ENCODE peak calls at places on chromosome 4, in nine cellular contexts. Y is IMR-90, E is cardiac fibroblast, T is vagina, P is colonic mucosa, C is adrenal gland, G is right lobe of liver, V is lower lobe of right lung, L is A549. Z is an unnamed sample.

GRCh38 chr4:167282171-167282864 is 48.0 kb upstream of the SPOCK3 start:
- DNase-seq in Y (no peak), E (peak; percentile 75), T (no peak), P (no peak), C (no peak), G (no peak), V (no peak), L (peak; percentile 3), Z (no peak)

GRCh38 chr4:3440979-3441500 is 728 bp upstream of the HGFAC start:
- DNase-seq in Y (no peak), E (peak; percentile 24), T (no peak), P (no peak), C (no peak), G (no peak), V (no peak), L (no peak), Z (peak; percentile 24)

GRCh38 chr4:729336-730315 is 24.0 kb downstream of the PCGF3 start:
- DNase-seq in Y (no peak), E (no peak), T (no peak), P (no peak), C (no peak), G (no peak), V (no peak), L (no peak), Z (no peak)

GRCh38 chr4:26039950-26040349 is 125.9 kb downstream of the SMIM20 start:
- DNase-seq in Y (peak; percentile 31), E (peak; percentile 40), T (no peak), P (peak; percentile 36), C (no peak), G (no peak), V (no peak), L (no peak), Z (no peak)

GRCh38 chr4:134531013-134531412 is 329.4 kb upstream of the PABPC4L start:
- DNase-seq in Y (no peak), E (no peak), T (no peak), P (no peak), C (no peak), G (no peak), V (no peak), L (no peak), Z (no peak)

GRCh38 chr4:137576437-137576836 is 44.1 kb upstream of the PCDH18 start:
- DNase-seq in Y (peak; percentile 4), E (peak; percentile 38), T (no peak), P (no peak), C (no peak), G (no peak), V (no peak), L (no peak), Z (no peak)

GRCh38 chr4:8351931-8352367 is 82.4 kb downstream of the HTRA3 start:
- DNase-seq in Y (peak; percentile 39), E (peak; percentile 16), T (no peak), P (no peak), C (no peak), G (no peak), V (no peak), L (peak; percentile 31), Z (peak; percentile 90)

GRCh38 chr4:149645790-149646189 is 169.9 kb downstream of the IQCM start:
- DNase-seq in Y (no peak), E (no peak), T (no peak), P (no peak), C (no peak), G (no peak), V (no peak), L (no peak), Z (peak; percentile 1)

GRCh38 chr4:21507439-21507838 is 441.1 kb downstream of the KCNIP4 start:
- DNase-seq in Y (no peak), E (peak; percentile 33), T (no peak), P (no peak), C (no peak), G (no peak), V (no peak), L (peak; percentile 6), Z (peak; percentile 63)

DNA sequence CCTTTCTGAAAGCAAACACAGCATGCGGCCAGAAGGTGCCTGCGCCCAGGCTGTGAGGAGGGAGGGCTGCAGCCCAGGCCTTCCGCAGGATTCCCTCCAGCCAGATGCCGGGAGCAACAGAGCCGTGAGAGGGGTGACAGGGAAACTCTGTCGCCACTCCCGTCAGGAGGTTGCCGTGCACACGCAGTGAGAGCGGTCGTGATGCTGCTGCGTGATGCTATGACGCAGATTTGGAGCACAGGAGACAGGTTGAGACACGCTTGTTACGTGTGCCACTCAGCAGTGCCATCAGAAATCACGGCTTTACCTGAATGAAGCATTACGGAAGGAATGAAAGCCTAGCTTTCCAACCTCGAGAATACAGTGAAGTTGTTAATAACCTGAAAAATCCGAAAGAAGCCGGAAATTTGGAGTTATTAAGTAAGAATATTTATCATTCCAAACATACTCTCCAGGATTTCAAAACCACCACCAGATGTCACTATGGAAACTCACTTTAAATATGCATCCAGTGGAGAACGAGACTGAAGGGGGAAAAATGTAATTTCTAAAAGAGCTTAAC is 54.4 kb downstream of the FAT1 start:
- DNase-seq in Y (peak; percentile 81), E (peak; percentile 82), T (no peak), P (no peak), C (no peak), G (no peak), V (no peak), L (peak; percentile 38), Z (peak; percentile 86)
- TF ChIP-seq CTCF in Y (peak; percentile 56), E (peak; percentile 39), T (no peak), P (no peak), C (peak; percentile 25), G (peak; percentile 56), V (peak; percentile 46), L (peak; percentile 55), Z (peak; percentile 54)

GRCh38 chr4:184289179-184289535 is 71.5 kb upstream of the ENPP6 start:
- DNase-seq in Y (no peak), E (no peak), T (no peak), P (no peak), C (no peak), G (no peak), V (no peak), L (no peak), Z (no peak)
- H3K4me3 ChIP-seq in Y (no peak overlapping the region), E (no peak overlapping the region), T (no peak overlapping the region), P (no peak overlapping the region), C (no peak overlapping the region), G (no peak overlapping the region), V (no peak overlapping the region), L (no peak overlapping the region), Z (no peak overlapping the region)

DNA sequence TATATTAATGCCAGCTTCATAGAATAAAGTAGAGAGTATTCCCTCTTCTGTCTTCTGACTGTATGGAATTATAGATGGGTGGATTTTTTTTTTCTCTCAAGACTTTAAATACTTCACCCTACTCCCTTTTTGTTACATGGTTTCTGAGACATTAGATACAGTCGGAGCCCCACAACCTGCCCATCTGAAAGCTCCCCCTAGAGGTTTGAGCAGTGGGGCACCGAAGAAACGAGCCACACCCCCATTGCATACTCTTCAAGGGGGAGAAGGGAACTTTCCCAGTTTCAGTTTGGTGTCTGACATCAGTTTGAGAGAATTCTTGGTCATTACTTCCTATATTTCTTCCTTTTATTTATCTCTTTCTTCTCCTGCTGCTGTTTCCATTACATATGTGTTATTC is 437.6 kb upstream of the AGA start:
- DNase-seq in Y (no peak), E (no peak), T (no peak), P (no peak), C (no peak), G (no peak), V (no peak), L (peak; percentile 2), Z (no peak)
- TF ChIP-seq CTCF in Y (no peak), E (no peak), T (no peak), P (no peak), C (no peak), G (no peak), V (no peak), L (no peak), Z (no peak)

GRCh38 chr4:128386761-128387599 is 99.4 kb upstream of the PGRMC2 start:
- DNase-seq in Y (peak; percentile 97), E (peak; percentile 93), T (peak; percentile 98), P (peak; percentile 77), C (peak; percentile 99), G (peak; percentile 85), V (peak; percentile 75), L (peak; percentile 90), Z (peak; percentile 99)
- H3K4me3 ChIP-seq in Y (no peak overlapping the region), E (no peak overlapping the region), T (no peak overlapping the region), P (no peak overlapping the region), C (no peak overlapping the region), G (no peak overlapping the region), V (peak overlapping the region; percentile 15), L (no peak overlapping the region), Z (no peak overlapping the region)

GRCh38 chr4:148041606-148042324 is 309.9 kb downstream of the ARHGAP10 start:
- DNase-seq in Y (no peak), E (no peak), T (no peak), P (no peak), C (no peak), G (no peak), V (no peak), L (no peak), Z (no peak)

GRCh38 chr4:148043990-148044645 is 312.2 kb downstream of the ARHGAP10 start:
- DNase-seq in Y (no peak), E (no peak), T (no peak), P (no peak), C (no peak), G (peak; percentile 76), V (no peak), L (no peak), Z (no peak)

GRCh38 chr4:148044889-148045352 is 313.0 kb downstream of the ARHGAP10 start:
- DNase-seq in Y (no peak), E (peak; percentile 31), T (no peak), P (no peak), C (no peak), G (no peak), V (no peak), L (peak; percentile 9), Z (peak; percentile 64)
- TF ChIP-seq CTCF in Y (no peak), E (peak; percentile 9), T (no peak), P (no peak), C (no peak), G (peak; percentile 8), V (no peak), L (no peak), Z (peak; percentile 59)

GRCh38 chr4:85368932-85369331 is 106.0 kb upstream of the ARHGAP24 start:
- DNase-seq in Y (no peak), E (no peak), T (no peak), P (no peak), C (no peak), G (no peak), V (no peak), L (no peak), Z (no peak)
- H3K4me3 ChIP-seq in Y (no peak overlapping the region), E (no peak overlapping the region), T (no peak overlapping the region), P (no peak overlapping the region), C (no peak overlapping the region), G (no peak overlapping the region), V (no peak overlapping the region), L (no peak overlapping the region), Z (no peak overlapping the region)

DNA sequence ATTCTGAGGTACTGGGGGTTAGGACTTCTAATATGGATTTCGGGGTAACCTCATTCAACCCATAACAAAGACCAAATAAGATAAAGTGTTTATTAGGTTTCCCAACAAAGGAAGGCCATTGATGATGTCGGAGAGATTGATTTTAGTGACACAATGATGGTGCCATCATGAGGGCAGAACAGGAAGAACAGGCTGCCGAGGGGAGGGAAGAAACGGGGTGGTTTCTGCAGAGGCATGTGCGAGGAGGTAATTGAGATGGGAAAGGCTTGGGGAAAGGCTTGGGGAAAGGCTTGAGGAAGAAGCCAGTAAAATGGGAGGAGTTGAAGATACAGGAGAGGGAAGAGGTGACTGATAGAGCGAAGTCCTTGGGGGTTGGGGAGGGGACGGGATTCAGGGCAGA is 6.2 kb downstream of the HPSE start:
- DNase-seq in Y (no peak), E (no peak), T (no peak), P (no peak), C (no peak), G (no peak), V (no peak), L (peak; percentile 12), Z (peak; percentile 15)
- TF ChIP-seq CTCF in Y (peak; percentile 3), E (no peak), T (no peak), P (no peak), C (no peak), G (no peak), V (no peak), L (no peak), Z (peak; percentile 37)

Z was measured in choroid plexus epithelial cell.